ENCODE peak calls at places on chromosome 2, in four cellular contexts. Q is kidney; C is activated T-cell treated with anti-CD3 and anti-CD28 coated beads, Interleukin-2, amount 50 U/mL, for 72 hours; N is uterus. R is an unnamed sample.
A peak's percentile ranks its signal among the peaks of the same experiment; 100 is the strongest.

GRCh38 chr2:185477452-185477851 is 261.2 kb upstream of the FSIP2 start:
- DNase-seq in Q (no peak), C (no peak), N (no peak), R (no peak)

GRCh38 chr2:41127351-41127750 is 675.5 kb upstream of the SLC8A1 start:
- DNase-seq in Q (no peak), C (no peak), N (no peak), R (no peak)

GRCh38 chr2:143844986-143845385 is 674.9 kb downstream of the ZEB2 start:
- DNase-seq in Q (no peak), C (no peak), N (no peak), R (no peak)

GRCh38 chr2:17476060-17476459 is 42.2 kb downstream of the RAD51AP2 start:
- DNase-seq in Q (no peak), C (no peak), N (no peak), R (no peak)

GRCh38 chr2:238247841-238248440 is 8.1 kb upstream of the HES6 start:
- DNase-seq in Q (peak; percentile 57), C (no peak), N (no peak), R (peak; percentile 51)

GRCh38 chr2:231951452-231951851 is 10.1 kb upstream of the DIS3L2 start:
- DNase-seq in Q (no peak), C (no peak), N (no peak), R (no peak)

GRCh38 chr2:215425021-215425782 is 10.7 kb downstream of the FN1 start:
- DNase-seq in Q (no peak), C (no peak), N (no peak), R (no peak)

GRCh38 chr2:223306371-223306770 is 254.4 kb downstream of the KCNE4 start:
- DNase-seq in Q (no peak), C (no peak), N (no peak), R (no peak)

R was measured in spleen.